ENCODE peak calls at places on chromosomes 1 and 21, in eight cellular contexts. X is activated CD4-positive, alpha-beta T cell treated with anti-CD3 and anti-CD28 coated beads for 4 hours; C is SHP77; K is posterior cingulate gyrus; E is left colon; Y is GM23338; M is AG04450; Z is T47D. U is an unnamed sample.

GRCh38 chr1:22864886-22865285 is 107.8 kb downstream of the LACTBL1 start:
- DNase-seq in M (no peak), E (no peak), C (no peak), X (no peak), Y (no peak), K (peak), Z (no peak), U (no peak)

GRCh38 chr21:25578070-25578961 is 29.0 kb downstream of the MRPL39 start:
- DNase-seq in X (peak), M (peak), Y (no peak), E (no peak), K (no peak), Z (no peak), C (no peak), U (no peak)

GRCh38 chr1:41878911-41879310 is 39.8 kb downstream of the HIVEP3 start:
- DNase-seq in C (no peak), E (no peak), X (no peak), M (no peak), K (no peak), Z (no peak), Y (no peak), U (no peak)

GRCh38 chr1:188715566-188715965 is 1762.1 kb downstream of the BRINP3 start:
- DNase-seq in C (no peak), K (no peak), X (no peak), Y (peak), E (no peak), M (no peak), Z (no peak), U (no peak)

GRCh38 chr1:20883766-20884165 is 96.7 kb upstream of the HP1BP3 start:
- DNase-seq in X (no peak), E (no peak), M (no peak), K (no peak), Y (no peak), Z (no peak), C (no peak), U (no peak)

GRCh38 chr1:205536759-205537361 is 32.4 kb downstream of the CDK18 start:
- DNase-seq in K (peak), C (no peak), M (no peak), Z (no peak), X (no peak), E (peak), Y (no peak), U (no peak)

GRCh38 chr1:116911166-116911553 is 1.4 kb downstream of the PTGFRN start:
- DNase-seq in K (no peak), C (no peak), X (no peak), Y (no peak), M (no peak), Z (no peak), E (peak), U (no peak)

GRCh38 chr1:67749844-67750689 is 65.1 kb downstream of the GADD45A start:
- DNase-seq in Z (no peak), M (peak), X (no peak), E (no peak), C (no peak), K (no peak), Y (peak), U (peak)

GRCh38 chr21:38712076-38712475 is 93.7 kb upstream of the ETS2 start:
- DNase-seq in Z (peak), M (no peak), K (no peak), X (no peak), E (peak), C (peak), Y (peak), U (no peak)